ENCODE peak calls at places on chromosomes 7 and 10, in six cellular contexts. R is endothelial cell, I is heart left ventricle, C is fibroblast of the aortic adventitia, X is astrocyte, D is astrocyte of the spinal cord. V is an unnamed sample.

GRCh38 chr7:92699560-92699959 is 109.4 kb upstream of the FAM133B start:
- DNase-seq in R (no peak), X (peak), D (no peak), C (no peak), I (no peak), V (no peak)

GRCh38 chr10:35884657-35885071 is 242.6 kb upstream of the FZD8 start:
- DNase-seq in X (no peak), R (no peak), C (no peak), I (no peak), D (no peak), V (peak)

GRCh38 chr10:101749033-101749432 is 26.9 kb downstream of the FGF8 start:
- DNase-seq in D (no peak), I (no peak), C (no peak), X (no peak), R (peak), V (peak)

GRCh38 chr10:5453749-5454489 is 41.6 kb downstream of the NET1 start:
- DNase-seq in I (no peak), R (no peak), C (no peak), D (no peak), X (no peak), V (no peak)

GRCh38 chr7:46165281-46165680 is 244.2 kb upstream of the IGFBP3 start:
- DNase-seq in X (peak), D (peak), C (peak), R (no peak), I (no peak), V (no peak)

GRCh38 chr10:104293021-104293420 is 24.0 kb downstream of the GSTO2 start:
- DNase-seq in I (no peak), R (no peak), C (peak), D (peak), X (peak), V (no peak)

GRCh38 chr7:123004931-123005330 is 9.4 kb upstream of the TAS2R16 start:
- DNase-seq in C (no peak), R (no peak), I (no peak), D (peak), X (peak), V (no peak)

GRCh38 chr10:35027567-35027966 is 62.6 kb downstream of the CUL2 start:
- DNase-seq in D (peak), R (no peak), X (peak), C (peak), I (no peak), V (no peak)

GRCh38 chr10:93115661-93116383 is 42.1 kb downstream of the CYP26A1 start:
- DNase-seq in C (peak), X (peak), R (peak), I (peak), D (peak), V (peak)

GRCh38 chr7:45690762-45691150 is 116.6 kb downstream of the ADCY1 start:
- DNase-seq in C (no peak), X (no peak), R (no peak), I (no peak), D (no peak), V (no peak)

GRCh38 chr7:155667241-155667849 is 22.9 kb downstream of the RBM33 start:
- DNase-seq in I (no peak), X (no peak), C (no peak), D (no peak), R (no peak), V (no peak)

GRCh38 chr7:27427416-27427815 is 184.8 kb downstream of the EVX1 start:
- DNase-seq in D (no peak), C (no peak), X (no peak), I (no peak), R (no peak), V (no peak)

GRCh38 chr10:72074413-72075183 is 13.8 kb downstream of the SPOCK2 start:
- DNase-seq in C (no peak), R (no peak), I (no peak), X (no peak), D (no peak), V (no peak)

GRCh38 chr7:106611911-106612310 is 49.0 kb downstream of the CCDC71L start:
- DNase-seq in I (no peak), D (no peak), X (no peak), C (no peak), R (no peak), V (no peak)

GRCh38 chr7:142917447-142917846 is 16.1 kb downstream of the TRPV5 start:
- DNase-seq in R (no peak), I (no peak), D (no peak), C (no peak), X (no peak), V (peak)

DNA sequence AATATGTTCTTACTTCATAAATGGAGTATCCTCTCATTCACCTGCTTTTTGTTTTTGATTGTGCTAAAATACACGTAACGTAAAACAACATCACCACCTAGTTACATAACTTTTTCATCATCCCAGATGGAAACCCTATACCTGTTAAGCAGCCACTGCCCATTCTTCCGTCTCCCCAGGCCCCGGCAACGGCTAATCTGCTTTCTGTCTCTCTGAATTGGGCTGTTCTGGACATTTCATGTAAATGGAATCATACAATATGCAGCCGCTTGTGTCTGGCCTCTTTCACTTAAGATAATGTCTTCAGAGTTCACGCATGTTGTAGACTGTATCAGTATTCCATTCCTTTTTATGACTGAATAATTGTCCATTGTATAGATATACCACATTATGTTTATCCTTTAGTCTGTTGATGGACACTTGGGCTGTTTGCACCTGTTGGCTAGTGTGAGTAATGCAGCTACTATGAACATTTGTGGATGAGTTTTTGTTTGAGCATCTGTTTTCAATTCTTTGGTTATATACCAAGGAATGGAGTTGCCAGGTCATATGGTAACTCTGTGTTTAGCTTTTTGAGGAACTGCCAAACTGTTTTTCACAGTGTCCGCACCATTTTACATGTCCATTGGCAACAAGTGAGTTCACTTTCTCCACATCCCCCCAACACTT is 14.1 kb upstream of the SUN1 start:
- DNase-seq in D (peak), R (no peak), I (no peak), C (peak), X (peak), V (no peak)
- TF ChIP-seq CTCF in D (peak), R (peak), I (no peak), C (peak), X (peak), V (peak)

GRCh38 chr10:80453392-80453714 is 757 bp upstream of the TSPAN14 start:
- DNase-seq in R (no peak), D (no peak), X (no peak), I (no peak), C (no peak), V (no peak)
- TF ChIP-seq CTCF in R (no peak), D (no peak), X (no peak), I (no peak), C (no peak), V (peak)

DNA sequence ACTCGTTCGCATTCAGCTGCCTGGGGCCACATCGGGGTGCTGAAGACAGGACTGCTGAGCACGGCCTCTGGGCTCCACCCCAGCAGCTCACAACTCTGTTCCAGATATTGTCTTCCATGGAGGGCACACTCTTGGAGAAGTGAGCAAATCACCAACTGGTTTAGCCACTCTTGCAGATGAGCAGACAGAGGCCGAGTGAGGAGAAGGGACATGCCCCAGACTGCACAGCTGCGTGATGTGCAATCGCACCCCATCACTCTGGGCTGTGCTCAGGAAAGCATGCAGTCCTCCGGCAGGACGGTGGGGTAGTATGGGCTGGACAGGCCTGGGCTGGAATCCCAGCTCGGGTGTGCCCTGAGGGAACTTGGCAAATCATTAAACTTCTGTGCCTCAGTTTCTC is 111.6 kb downstream of the FAM53B start:
- DNase-seq in I (no peak), X (no peak), R (no peak), C (no peak), D (no peak), V (no peak)
- TF ChIP-seq CTCF in I (no peak), X (no peak), R (no peak), C (no peak), D (no peak), V (no peak)

DNA sequence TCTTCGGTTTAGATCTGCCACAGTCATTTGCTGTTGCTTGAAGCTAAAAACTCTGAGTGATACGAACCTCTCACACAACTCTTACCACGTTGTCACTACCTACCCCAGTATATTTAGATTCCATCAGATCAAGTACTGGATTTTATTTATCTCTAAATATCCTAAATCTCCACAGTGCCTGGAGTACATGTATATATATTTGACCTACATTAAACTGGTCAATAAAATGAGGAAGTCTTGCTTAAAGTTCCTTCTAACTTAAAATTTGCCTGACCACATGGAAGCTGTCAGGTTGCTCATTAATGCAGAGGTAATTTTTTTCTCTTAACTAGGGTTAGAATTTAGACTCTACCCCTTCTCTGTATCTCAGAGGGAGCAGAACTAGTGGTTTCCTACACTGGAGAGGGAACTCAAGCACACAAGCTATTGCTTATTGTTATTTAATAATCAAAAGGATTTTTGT is 3.1 kb upstream of the MACC1 start:
- DNase-seq in I (no peak), R (no peak), D (no peak), C (no peak), X (no peak), V (no peak)
- TF ChIP-seq CTCF in I (no peak), R (no peak), D (no peak), C (no peak), X (no peak), V (no peak)

GRCh38 chr10:58477902-58478301 is 34.8 kb upstream of the BICC1 start:
- DNase-seq in D (no peak), X (no peak), C (peak), I (no peak), R (no peak), V (no peak)
- TF ChIP-seq CTCF in D (peak), X (no peak), C (peak), I (no peak), R (no peak), V (peak)

DNA sequence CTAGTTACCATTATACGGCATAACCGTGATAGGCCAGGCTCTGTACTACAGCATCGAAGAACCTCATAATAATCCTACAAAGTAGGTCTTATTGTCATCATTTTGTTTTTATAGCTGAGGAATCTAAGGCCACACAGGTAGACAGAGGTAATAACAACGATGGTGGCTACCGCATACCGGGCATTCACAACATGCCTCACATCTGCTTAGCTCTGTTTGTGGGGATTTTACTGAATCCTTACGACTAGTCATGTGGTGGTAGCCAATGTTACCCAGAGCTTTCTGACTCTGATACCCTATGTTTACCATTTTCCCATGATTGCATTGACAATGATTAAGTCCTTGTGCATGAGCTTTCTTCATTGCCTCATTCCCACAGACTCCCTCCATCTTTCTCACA is 269.4 kb downstream of the TCF7L2 start:
- DNase-seq in R (no peak), I (no peak), D (no peak), X (no peak), C (no peak), V (peak)
- TF ChIP-seq CTCF in R (no peak), I (no peak), D (no peak), X (no peak), C (no peak), V (no peak)

DNA sequence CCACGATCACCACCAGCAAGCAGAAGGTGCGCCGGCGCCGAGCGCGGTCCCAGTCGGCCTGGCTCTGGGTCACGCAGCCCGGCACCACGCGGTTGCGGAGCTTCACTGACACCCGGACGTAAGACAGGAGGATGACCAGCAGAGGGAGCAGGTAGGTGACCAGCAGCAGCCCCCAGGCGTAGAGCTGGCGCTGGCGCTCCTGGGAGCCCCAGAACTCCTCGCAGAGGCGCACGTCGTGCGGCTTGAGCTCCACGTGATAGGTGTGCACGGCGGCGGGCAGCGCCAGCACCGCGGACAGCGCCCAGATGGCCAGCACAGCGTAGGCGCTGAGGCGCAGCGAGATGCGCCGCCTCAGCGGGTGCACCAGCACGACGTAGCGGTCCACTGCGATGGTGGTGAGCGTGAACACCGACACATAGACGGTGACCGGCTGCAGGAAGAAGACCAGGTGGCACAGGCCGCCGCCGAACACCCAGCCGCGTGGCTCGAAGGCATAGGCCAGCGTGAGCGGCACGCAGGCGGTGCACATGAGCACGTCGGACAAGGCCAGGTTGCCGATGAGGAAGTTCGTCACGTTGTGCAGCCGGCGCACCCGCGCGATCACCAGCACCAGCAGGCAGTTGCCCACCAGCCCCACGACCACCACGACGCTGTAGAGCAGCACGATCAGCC is 920 bp downstream of the PRLHR start:
- DNase-seq in I (no peak), D (peak), X (peak), C (peak), R (peak), V (peak)
- TF ChIP-seq CTCF in I (peak), D (peak), X (no peak), C (peak), R (peak), V (peak)

GRCh38 chr7:150740053-150740452 is 2.8 kb downstream of the GIMAP5 start:
- DNase-seq in D (no peak), R (no peak), X (no peak), C (no peak), I (no peak), V (no peak)
- TF ChIP-seq CTCF in D (no peak), R (no peak), X (no peak), C (no peak), I (no peak), V (no peak)